ENCODE peak calls at places on chromosomes 12 and 14, in four cellular contexts. Y, H, X and W are unnamed samples. For H3K27me3, the result is how much of the 10 kb centered on the place peaks cover.

GRCh38 chr12:53484686-53485567 is 14.3 kb downstream of the MAP3K12 start:
- DNase-seq in Y (no peak), X (no peak), H (no peak), W (no peak)

GRCh38 chr14:92532490-92533163 is 19.0 kb downstream of the RIN3 start:
- DNase-seq in H (no peak), Y (no peak), X (no peak), W (no peak)

GRCh38 chr12:11729008-11729407 is 79.5 kb downstream of the ETV6 start:
- DNase-seq in H (no peak), Y (no peak), X (no peak), W (no peak)

GRCh38 chr12:80622271-80622670 is 85.2 kb upstream of the MYF6 start:
- DNase-seq in H (no peak), X (no peak), Y (no peak), W (no peak)

GRCh38 chr14:84128025-84128424 is 1401.9 kb upstream of the FLRT2 start:
- DNase-seq in H (no peak), X (no peak), Y (no peak), W (no peak)

GRCh38 chr12:116127858-116128257 is 149.6 kb downstream of the MED13L start:
- DNase-seq in H (no peak), Y (no peak), X (no peak), W (no peak)

GRCh38 chr12:100401660-100402059 is 44.8 kb downstream of the SLC17A8 start:
- DNase-seq in Y (no peak), H (peak), X (no peak), W (peak)

GRCh38 chr12:121513464-121514183 is 67.2 kb downstream of the KDM2B start:
- DNase-seq in X (no peak), H (no peak), Y (no peak), W (no peak)

GRCh38 chr12:3086729-3087323 is 9.6 kb downstream of the TSPAN9 start:
- DNase-seq in H (no peak), Y (no peak), X (no peak), W (no peak)

GRCh38 chr14:90827919-90828610 is 11.8 kb upstream of the TTC7B start:
- DNase-seq in X (peak), H (peak), Y (peak), W (peak)

GRCh38 chr12:132243596-132244289 is 85.6 kb downstream of the GALNT9 start:
- DNase-seq in Y (peak), X (no peak), H (no peak), W (no peak)

GRCh38 chr14:76784266-76784874 is 23.1 kb downstream of the VASH1 start:
- DNase-seq in Y (peak), X (no peak), H (no peak), W (no peak)

GRCh38 chr12:112589275-112589674 is 170.5 kb downstream of the PTPN11 start:
- DNase-seq in H (no peak), X (no peak), Y (no peak), W (no peak)

GRCh38 chr12:124747426-124748161 is 116.1 kb downstream of the SCARB1 start:
- DNase-seq in X (no peak), Y (no peak), H (peak), W (peak)

GRCh38 chr12:54383041-54383609 is 1.4 kb downstream of the ZNF385A start:
- DNase-seq in Y (no peak), X (peak), H (peak), W (peak)

GRCh38 chr14:52619692-52620091 is 67.1 kb downstream of the GPR137C start:
- DNase-seq in Y (no peak), X (no peak), H (no peak), W (no peak)

GRCh38 chr14:49621114-49621881 is 699 bp downstream of the MGAT2 start:
- DNase-seq in Y (peak), H (no peak), X (no peak), W (no peak)

GRCh38 chr14:90451953-90452352 is 55.1 kb downstream of the CALM1 start:
- DNase-seq in Y (no peak), X (no peak), H (no peak), W (no peak)

GRCh38 chr12:68180792-68181744 is 21.5 kb upstream of the IFNG start:
- DNase-seq in H (no peak), Y (no peak), X (no peak), W (no peak)

GRCh38 chr14:92702441-92702918 is 45.9 kb downstream of the LGMN start:
- DNase-seq in X (no peak), Y (no peak), H (no peak), W (no peak)

GRCh38 chr12:92905811-92906554 is 23.1 kb downstream of the EEA1 start:
- DNase-seq in H (no peak), Y (no peak), X (no peak), W (no peak)

GRCh38 chr12:53586745-53587144 is 39.4 kb downstream of the ATF7 start:
- DNase-seq in H (no peak), X (no peak), Y (no peak), W (no peak)

GRCh38 chr14:64841121-64841611 is 38.5 kb downstream of the SPTB start:
- DNase-seq in X (peak), Y (no peak), H (peak), W (peak)
- TF ChIP-seq CTCF in X (peak), Y (no peak), H (peak), W (peak)

GRCh38 chr14:80602931-80603330 is 338.6 kb downstream of the CEP128 start:
- DNase-seq in X (no peak), H (no peak), Y (no peak), W (no peak)

GRCh38 chr14:80608563-80608962 is 333.0 kb downstream of the CEP128 start:
- DNase-seq in X (no peak), Y (no peak), H (no peak), W (no peak)

GRCh38 chr14:80607430-80608200 is 333.9 kb downstream of the CEP128 start:
- DNase-seq in Y (no peak), X (no peak), H (no peak), W (no peak)

GRCh38 chr14:80606347-80606772 is 335.2 kb downstream of the CEP128 start:
- DNase-seq in Y (no peak), X (no peak), H (no peak), W (no peak)

GRCh38 chr14:80605536-80605935 is 336.0 kb downstream of the CEP128 start:
- DNase-seq in H (no peak), Y (no peak), X (no peak), W (no peak)
- H3K4me3 ChIP-seq in H (no peak), Y (no peak), X (no peak), W (no peak)

GRCh38 chr12:5051913-5052312 is 8.2 kb downstream of the KCNA5 start:
- DNase-seq in H (no peak), X (no peak), Y (no peak), W (no peak)

GRCh38 chr12:5050542-5050941 is 6.9 kb downstream of the KCNA5 start:
- DNase-seq in H (no peak), Y (no peak), X (no peak), W (no peak)

GRCh38 chr12:5047729-5048128 is 4.0 kb downstream of the KCNA5 start:
- DNase-seq in X (no peak), H (no peak), Y (no peak), W (no peak)

GRCh38 chr12:5051334-5051733 is 7.7 kb downstream of the KCNA5 start:
- DNase-seq in H (no peak), X (no peak), Y (no peak), W (no peak)

DNA sequence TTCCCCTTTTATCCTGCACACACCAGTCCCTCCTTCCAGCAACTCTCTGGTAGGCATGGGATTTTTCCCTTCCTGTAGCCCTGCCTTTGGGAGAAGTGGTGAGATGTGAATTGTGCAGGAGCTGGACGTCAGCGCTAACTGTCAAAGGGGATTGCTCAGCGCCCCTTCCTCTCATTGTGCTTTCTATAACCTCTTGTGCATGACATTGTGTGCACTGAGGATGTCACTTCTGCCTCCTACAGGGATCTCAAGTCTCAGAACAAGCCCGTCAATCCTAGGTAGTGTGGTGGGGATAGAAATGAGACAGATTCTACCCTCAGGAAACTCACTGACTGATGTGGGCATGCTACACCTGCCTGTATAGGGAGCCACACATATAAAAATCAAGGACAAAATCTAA is 8.7 kb downstream of the KCNA5 start:
- DNase-seq in Y (no peak), X (no peak), H (no peak), W (no peak)
- H3K27me3 ChIP-seq in Y (under half), X (under half), H (under half), W (under half)

GRCh38 chr12:7042847-7043246 is 17.7 kb upstream of the C1S start:
- DNase-seq in X (no peak), H (no peak), Y (no peak), W (no peak)
- TF ChIP-seq CTCF in X (peak), H (peak), Y (peak), W (no peak)

GRCh38 chr12:86681062-86681461 is 424.9 kb upstream of the MGAT4C start:
- DNase-seq in X (no peak), H (no peak), Y (no peak), W (no peak)

DNA sequence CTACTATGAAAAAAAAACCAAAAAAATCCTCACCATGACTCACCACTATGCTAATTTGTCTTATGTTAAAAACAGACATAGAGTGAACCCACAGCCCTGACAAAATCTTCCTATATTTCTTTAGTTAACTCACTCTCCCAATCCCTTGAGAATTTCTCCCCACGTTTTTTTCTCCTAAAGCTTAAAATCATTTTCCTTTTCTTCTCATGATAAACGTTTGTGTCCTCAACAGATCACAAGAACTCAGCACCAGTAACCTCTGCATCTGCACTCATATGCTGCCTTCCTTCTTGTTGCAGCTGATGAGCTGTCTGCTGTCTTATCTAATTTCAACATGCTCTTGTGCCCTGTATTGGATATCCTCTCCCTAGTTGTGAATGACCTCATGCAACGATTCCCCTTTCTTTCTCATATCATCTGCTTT is 427.4 kb upstream of the MGAT4C start:
- DNase-seq in X (peak), Y (no peak), H (no peak), W (no peak)
- H3K4me3 ChIP-seq in X (no peak), Y (no peak), H (no peak), W (no peak)

GRCh38 chr14:61812347-61813100 is 50.3 kb downstream of the SNAPC1 start:
- DNase-seq in X (no peak), H (no peak), Y (peak), W (no peak)
- H3K27me3 ChIP-seq in X (under half), H (under half), Y (under half), W (under half)